ENCODE peak calls at places on chromosome 10, in ten cellular contexts. E, Y, J, U, W, G, T, R, B and P are unnamed samples.
A peak's percentile ranks its signal among the peaks of the same experiment; 100 is the strongest.

GRCh38 chr10:79268717-79269116 is 78.6 kb upstream of the PPIF start:
- DNase-seq in E (no peak), Y (no peak), J (no peak), U (no peak), W (no peak), G (no peak), T (no peak), R (no peak), B (no peak), P (peak; percentile 72)

GRCh38 chr10:59817806-59818205 is 64.6 kb upstream of the MRLN start:
- DNase-seq in E (peak; percentile 58), Y (no peak), J (peak; percentile 29), U (no peak), W (no peak), G (no peak), T (no peak), R (no peak), B (no peak), P (peak; percentile 53)

GRCh38 chr10:69319911-69320316 is 41.6 kb downstream of the HK1 start:
- DNase-seq in E (no peak), Y (no peak), J (no peak), U (no peak), W (peak; percentile 27), G (no peak), T (no peak), R (no peak), B (no peak), P (no peak)

GRCh38 chr10:31897506-31897905 is 31.1 kb downstream of the ARHGAP12 start:
- DNase-seq in E (no peak), Y (no peak), J (no peak), U (no peak), W (no peak), G (no peak), T (no peak), R (no peak), B (no peak), P (no peak)

GRCh38 chr10:131824371-131825149 is 76.2 kb upstream of the PPP2R2D start:
- DNase-seq in E (peak; percentile 44), Y (no peak), J (no peak), U (no peak), W (no peak), G (no peak), T (no peak), R (peak; percentile 65), B (peak; percentile 56), P (peak; percentile 3)

GRCh38 chr10:6416892-6417512 is 163.1 kb downstream of the PRKCQ start:
- DNase-seq in E (no peak), Y (peak; percentile 53), J (peak; percentile 24), U (no peak), W (peak; percentile 47), G (no peak), T (peak; percentile 57), R (no peak), B (no peak), P (peak; percentile 49)

GRCh38 chr10:63064706-63065105 is 68.4 kb upstream of the NRBF2 start:
- DNase-seq in E (no peak), Y (no peak), J (peak; percentile 8), U (no peak), W (no peak), G (no peak), T (no peak), R (no peak), B (no peak), P (peak; percentile 23)

GRCh38 chr10:27252267-27253000 is 11.8 kb upstream of the ACBD5 start:
- DNase-seq in E (peak; percentile 79), Y (no peak), J (no peak), U (peak; percentile 82), W (peak; percentile 92), G (no peak), T (peak; percentile 57), R (peak; percentile 87), B (no peak), P (no peak)

GRCh38 chr10:480928-481551 is 208.4 kb downstream of the DIP2C start:
- DNase-seq in E (peak; percentile 28), Y (no peak), J (no peak), U (no peak), W (no peak), G (no peak), T (no peak), R (peak; percentile 47), B (no peak), P (no peak)

GRCh38 chr10:124092270-124093075 is 925 bp downstream of the CHST15 start:
- DNase-seq in E (peak; percentile 75), Y (peak; percentile 54), J (no peak), U (no peak), W (peak; percentile 42), G (no peak), T (peak; percentile 70), R (peak; percentile 87), B (peak; percentile 87), P (no peak)

GRCh38 chr10:49141541-49142332 is 7.9 kb upstream of the FAM170B start:
- DNase-seq in E (no peak), Y (no peak), J (no peak), U (no peak), W (no peak), G (no peak), T (no peak), R (no peak), B (no peak), P (no peak)

GRCh38 chr10:68955414-68955785 is 570 bp upstream of the DDX21 start:
- DNase-seq in E (no peak), Y (no peak), J (no peak), U (no peak), W (no peak), G (no peak), T (no peak), R (no peak), B (no peak), P (no peak)

GRCh38 chr10:125048101-125048864 is 106.4 kb downstream of the ZRANB1 start:
- DNase-seq in E (peak; percentile 93), Y (peak; percentile 88), J (peak; percentile 82), U (peak; percentile 51), W (peak; percentile 74), G (peak; percentile 68), T (peak; percentile 91), R (peak; percentile 92), B (peak; percentile 94), P (peak; percentile 63)

GRCh38 chr10:33353334-33353733 is 18.9 kb upstream of the NRP1 start:
- DNase-seq in E (no peak), Y (no peak), J (no peak), U (no peak), W (no peak), G (no peak), T (no peak), R (no peak), B (no peak), P (no peak)

GRCh38 chr10:128147064-128147463 is 20.8 kb upstream of the MKI67 start:
- DNase-seq in E (no peak), Y (peak; percentile 56), J (no peak), U (no peak), W (peak; percentile 54), G (no peak), T (no peak), R (no peak), B (no peak), P (no peak)

GRCh38 chr10:44902838-44903545 is 8.1 kb upstream of the TMEM72 start:
- DNase-seq in E (no peak), Y (no peak), J (no peak), U (no peak), W (no peak), G (no peak), T (no peak), R (no peak), B (no peak), P (peak; percentile 26)

GRCh38 chr10:12349628-12350166 is 350 bp downstream of the CAMK1D start:
- DNase-seq in E (no peak), Y (no peak), J (no peak), U (no peak), W (no peak), G (no peak), T (no peak), R (peak; percentile 66), B (peak; percentile 69), P (no peak)

GRCh38 chr10:65818990-65819389 is 1106.8 kb upstream of the LRRTM3 start:
- DNase-seq in E (no peak), Y (no peak), J (no peak), U (no peak), W (no peak), G (no peak), T (no peak), R (no peak), B (no peak), P (no peak)

GRCh38 chr10:70357447-70358035 is 24.9 kb downstream of the LRRC20 start:
- DNase-seq in E (no peak), Y (no peak), J (peak; percentile 56), U (no peak), W (peak; percentile 53), G (no peak), T (no peak), R (no peak), B (no peak), P (peak; percentile 42)

GRCh38 chr10:109239371-109239770 is 683.9 kb downstream of the XPNPEP1 start:
- DNase-seq in E (no peak), Y (no peak), J (no peak), U (no peak), W (no peak), G (no peak), T (no peak), R (no peak), B (no peak), P (no peak)

GRCh38 chr10:102419561-102420442 is 834 bp upstream of the FBXL15 start:
- DNase-seq in E (peak; percentile 79), Y (peak; percentile 54), J (no peak), U (peak; percentile 57), W (peak; percentile 47), G (no peak), T (peak; percentile 85), R (no peak), B (no peak), P (no peak)